ENCODE peak calls at places on chromosome 21, in ten cellular contexts. P is substantia nigra; E is osteocyte; U is hypothalamus; R is stimulated activated CD4-positive, alpha-beta T cell treated with anti-CD3 and anti-CD28 coated beads, Interleukin-2, amount 100 ng/mL, for 48 hours; A is NK-92 treated with Interleukin-12 subunit alpha and Interleukin-12 subunit beta, amount 100 ng/mL, for 24 hours; N is ascending aorta; H is C1 segment of cervical spinal cord; Z is natural killer cell; M is activated T-cell treated with anti-CD3 and anti-CD28 coated beads for 4 hours. B is an unnamed sample.
A peak's percentile ranks its signal among the peaks of the same experiment; 100 is the strongest.

GRCh38 chr21:44557491-44558328 is 885 bp downstream of the KRTAP10-3 start:
- DNase-seq in P (no peak), E (peak; percentile 83), U (no peak), R (no peak), A (no peak), N (no peak), H (no peak), Z (peak; percentile 10), M (no peak), B (no peak)

GRCh38 chr21:25079053-25079452 is 528.2 kb downstream of the MRPL39 start:
- DNase-seq in P (no peak), E (no peak), U (no peak), R (no peak), A (no peak), N (no peak), H (no peak), Z (no peak), M (no peak), B (no peak)

GRCh38 chr21:38839370-38839681 is 33.6 kb downstream of the ETS2 start:
- DNase-seq in P (no peak), E (peak; percentile 11), U (no peak), R (no peak), A (no peak), N (no peak), H (no peak), Z (no peak), M (no peak), B (no peak)

GRCh38 chr21:44455524-44456206 is 355 bp downstream of the LRRC3 start:
- DNase-seq in P (no peak), E (no peak), U (no peak), R (peak; percentile 15), A (no peak), N (no peak), H (no peak), Z (no peak), M (peak; percentile 6), B (peak; percentile 47)

GRCh38 chr21:16323586-16323985 is 593.8 kb downstream of the USP25 start:
- DNase-seq in P (no peak), E (no peak), U (no peak), R (no peak), A (no peak), N (no peak), H (no peak), Z (no peak), M (no peak), B (no peak)

GRCh38 chr21:45004481-45005263 is 64.8 kb downstream of the SLX9 start:
- DNase-seq in P (no peak), E (no peak), U (no peak), R (no peak), A (peak; percentile 38), N (no peak), H (no peak), Z (no peak), M (no peak), B (no peak)

GRCh38 chr21:32624726-32625125 is 12.5 kb upstream of the CFAP298 start:
- DNase-seq in P (no peak), E (no peak), U (no peak), R (no peak), A (no peak), N (no peak), H (no peak), Z (no peak), M (no peak), B (no peak)

GRCh38 chr21:42665026-42665425 is 11.6 kb downstream of the PDE9A start:
- DNase-seq in P (no peak), E (no peak), U (no peak), R (no peak), A (no peak), N (no peak), H (no peak), Z (no peak), M (no peak), B (no peak)

GRCh38 chr21:29441651-29442050 is 142.9 kb downstream of the BACH1 start:
- DNase-seq in P (no peak), E (no peak), U (no peak), R (no peak), A (no peak), N (no peak), H (no peak), Z (no peak), M (no peak), B (no peak)

GRCh38 chr21:44011774-44012473 is at the start of gene TRAPPC10:
- DNase-seq in P (no peak), E (peak; percentile 96), U (peak; percentile 78), R (peak; percentile 78), A (peak; percentile 70), N (peak; percentile 25), H (peak; percentile 90), Z (peak; percentile 85), M (peak; percentile 56), B (peak; percentile 87)

GRCh38 chr21:25515484-25516405 is 91.5 kb downstream of the MRPL39 start:
- DNase-seq in P (no peak), E (no peak), U (no peak), R (no peak), A (no peak), N (no peak), H (no peak), Z (no peak), M (no peak), B (no peak)

GRCh38 chr21:17438642-17439041 is 74.2 kb upstream of the CXADR start:
- DNase-seq in P (no peak), E (no peak), U (no peak), R (no peak), A (no peak), N (no peak), H (peak; percentile 39), Z (no peak), M (no peak), B (peak; percentile 13)

GRCh38 chr21:32240708-32241433 is 38.0 kb downstream of the MIS18A start:
- DNase-seq in P (no peak), E (no peak), U (no peak), R (no peak), A (no peak), N (no peak), H (no peak), Z (no peak), M (no peak), B (no peak)

GRCh38 chr21:27581168-27581567 is 614.3 kb upstream of the ADAMTS5 start:
- DNase-seq in P (no peak), E (no peak), U (no peak), R (no peak), A (no peak), N (no peak), H (no peak), Z (no peak), M (no peak), B (no peak)

GRCh38 chr21:45856422-45856821 is 125.1 kb upstream of the COL6A1 start:
- DNase-seq in P (no peak), E (no peak), U (no peak), R (no peak), A (no peak), N (no peak), H (no peak), Z (no peak), M (no peak), B (peak; percentile 57)

GRCh38 chr21:45153358-45154318 is 79.3 kb downstream of the ADARB1 start:
- DNase-seq in P (no peak), E (no peak), U (no peak), R (no peak), A (no peak), N (no peak), H (no peak), Z (no peak), M (no peak), B (no peak)

GRCh38 chr21:35226302-35226701 is 177.2 kb upstream of the RUNX1 start:
- DNase-seq in P (no peak), E (no peak), U (no peak), R (no peak), A (no peak), N (no peak), H (no peak), Z (no peak), M (no peak), B (no peak)

GRCh38 chr21:34693192-34693810 is 24.5 kb downstream of the CLIC6 start:
- DNase-seq in P (no peak), E (no peak), U (no peak), R (peak; percentile 48), A (peak; percentile 3), N (no peak), H (no peak), Z (no peak), M (peak; percentile 35), B (peak; percentile 55)

GRCh38 chr21:42258885-42259407 is 40.0 kb downstream of the ABCG1 start:
- DNase-seq in P (no peak), E (no peak), U (peak; percentile 21), R (no peak), A (no peak), N (no peak), H (peak; percentile 54), Z (no peak), M (no peak), B (no peak)

GRCh38 chr21:44741921-44742320 is 30.5 kb upstream of the TSPEAR start:
- DNase-seq in P (no peak), E (peak; percentile 17), U (no peak), R (no peak), A (no peak), N (no peak), H (no peak), Z (no peak), M (no peak), B (no peak)

GRCh38 chr21:32508558-32508957 is 76.8 kb downstream of the TCP10L start:
- DNase-seq in P (no peak), E (no peak), U (no peak), R (no peak), A (no peak), N (no peak), H (no peak), Z (no peak), M (no peak), B (no peak)

GRCh38 chr21:19458295-19458694 is 1054.7 kb upstream of the TMPRSS15 start:
- DNase-seq in P (no peak), E (no peak), U (no peak), R (no peak), A (no peak), N (no peak), H (no peak), Z (no peak), M (no peak), B (no peak)

GRCh38 chr21:25911730-25912401 is 177.1 kb downstream of the GABPA start:
- DNase-seq in P (no peak), E (no peak), U (peak; percentile 24), R (no peak), A (no peak), N (no peak), H (peak; percentile 47), Z (no peak), M (no peak), B (no peak)

GRCh38 chr21:43339668-43340067 is 87.3 kb downstream of the SIK1 start:
- DNase-seq in P (no peak), E (no peak), U (no peak), R (no peak), A (no peak), N (no peak), H (no peak), Z (no peak), M (no peak), B (no peak)

GRCh38 chr21:46081022-46081861 is 16.7 kb upstream of the COL6A2 start:
- DNase-seq in P (no peak), E (peak; percentile 84), U (no peak), R (no peak), A (no peak), N (no peak), H (no peak), Z (no peak), M (no peak), B (no peak)

GRCh38 chr21:17819878-17820232 is 699 bp upstream of the C21orf91 start:
- DNase-seq in P (no peak), E (no peak), U (no peak), R (no peak), A (peak; percentile 72), N (no peak), H (no peak), Z (no peak), M (no peak), B (peak; percentile 31)

GRCh38 chr21:43803558-43804300 is 14.4 kb downstream of the RRP1 start:
- DNase-seq in P (no peak), E (no peak), U (no peak), R (no peak), A (no peak), N (no peak), H (no peak), Z (no peak), M (no peak), B (no peak)

GRCh38 chr21:33231526-33231925 is 1.8 kb downstream of the IFNAR2 start:
- DNase-seq in P (no peak), E (no peak), U (no peak), R (no peak), A (no peak), N (no peak), H (no peak), Z (no peak), M (no peak), B (no peak)

B was measured in HAP-1.